ENCODE peak calls at places on chromosomes 2 and 18, in eight cellular contexts. Z is stimulated activated CD4-positive, alpha-beta T cell treated with anti-CD3 and anti-CD28 coated beads, Interleukin-2, amount 100 ng/mL, for 4 hours; P is fibroblast of gingiva; U is BJ; I is iPS-NIHi11; W is foreskin fibroblast; K is right cardiac atrium; E is NCI-H2081. J is an unnamed sample.

GRCh38 chr2:127411609-127412370 is 6.4 kb upstream of the PROC start:
- DNase-seq in K (no peak), E (no peak), I (no peak), P (no peak), U (no peak), Z (no peak), W (no peak), J (no peak)

GRCh38 chr2:9637330-9637729 is 6.5 kb upstream of the YWHAQ start:
- DNase-seq in P (peak; percentile 24), Z (no peak), W (no peak), K (no peak), U (no peak), E (no peak), I (no peak), J (no peak)

GRCh38 chr2:46632349-46632748 is 153.0 kb downstream of the TMEM247 start:
- DNase-seq in W (peak; percentile 56), I (peak; percentile 37), E (peak; percentile 12), K (no peak), Z (no peak), U (peak; percentile 39), P (peak; percentile 55), J (no peak)

GRCh38 chr2:26758790-26759321 is 5.2 kb upstream of the SLC35F6 start:
- DNase-seq in K (no peak), U (no peak), I (no peak), Z (no peak), W (no peak), E (no peak), P (no peak), J (no peak)

GRCh38 chr18:59516356-59517155 is 157.5 kb upstream of the LMAN1 start:
- DNase-seq in I (peak; percentile 23), W (peak; percentile 76), K (peak; percentile 44), Z (no peak), U (no peak), P (peak; percentile 74), E (no peak), J (no peak)

GRCh38 chr18:21117385-21118135 is 5.9 kb upstream of the ROCK1 start:
- DNase-seq in P (peak; percentile 88), W (peak; percentile 90), E (no peak), K (no peak), U (peak; percentile 73), I (no peak), Z (no peak), J (no peak)

GRCh38 chr18:45775241-45775676 is 50.2 kb upstream of the SIGLEC15 start:
- DNase-seq in E (no peak), U (no peak), K (peak; percentile 87), W (peak; percentile 72), I (peak; percentile 58), Z (peak; percentile 29), P (peak; percentile 87), J (peak; percentile 27)

GRCh38 chr18:46759885-46760284 is 3.0 kb upstream of the ST8SIA5 start:
- DNase-seq in Z (no peak), P (no peak), E (peak; percentile 56), K (no peak), I (no peak), U (no peak), W (no peak), J (no peak)

GRCh38 chr2:12624911-12625598 is 91.7 kb upstream of the TRIB2 start:
- DNase-seq in W (no peak), Z (no peak), I (peak; percentile 64), K (no peak), U (no peak), P (no peak), E (no peak), J (no peak)